ENCODE peak calls at places on chromosomes 13 and 19, in nine cellular contexts. S is naive thymus-derived CD8-positive, alpha-beta T cell; T is cardiac muscle cell; Y is iris pigment epithelial cell; L is cerebellar cortex; D is lower leg skin; J is aorta; F is stimulated activated CD8-positive, alpha-beta memory T cell treated with anti-CD3 and anti-CD28 coated beads, Interleukin-7, amount 100 ng/mL, for 1 hour; A is right cardiac atrium. K is an unnamed sample.
A peak's percentile ranks its signal among the peaks of the same experiment; 100 is the strongest.

GRCh38 chr19:44857837-44858236 is 11.7 kb downstream of the NECTIN2 start:
- DNase-seq in T (no peak), J (no peak), Y (no peak), S (no peak), A (no peak), D (no peak), L (no peak), F (no peak), K (no peak)

GRCh38 chr13:29847501-29847983 is 2.9 kb downstream of the UBL3 start:
- DNase-seq in L (peak; percentile 75), T (peak; percentile 35), F (no peak), J (no peak), D (no peak), Y (peak; percentile 48), S (peak; percentile 30), A (no peak), K (no peak)

GRCh38 chr13:51437550-51438127 is 15.2 kb downstream of the INTS6 start:
- DNase-seq in J (no peak), D (no peak), A (no peak), F (no peak), L (no peak), Y (no peak), S (no peak), T (no peak), K (no peak)

GRCh38 chr13:41614671-41615519 is 157.5 kb downstream of the RGCC start:
- DNase-seq in Y (no peak), F (no peak), A (no peak), D (no peak), J (no peak), S (no peak), T (no peak), L (no peak), K (no peak)

GRCh38 chr13:109448629-109449028 is 337.8 kb downstream of the IRS2 start:
- DNase-seq in D (no peak), A (no peak), J (no peak), T (no peak), L (no peak), F (no peak), Y (no peak), S (no peak), K (no peak)

GRCh38 chr13:51324714-51325440 is 14.6 kb upstream of the SERPINE3 start:
- DNase-seq in T (no peak), D (no peak), Y (no peak), A (no peak), F (no peak), S (no peak), J (no peak), L (no peak), K (no peak)

GRCh38 chr13:113883314-113883811 is 19.5 kb upstream of the GAS6 start:
- DNase-seq in T (no peak), S (no peak), F (no peak), D (no peak), Y (no peak), L (no peak), A (no peak), J (no peak), K (no peak)

GRCh38 chr13:112057434-112057735 is 9.6 kb upstream of the SOX1 start:
- DNase-seq in A (no peak), Y (no peak), T (no peak), L (no peak), F (no peak), J (no peak), S (no peak), D (no peak), K (no peak)

GRCh38 chr19:55590621-55591020 is 8.7 kb downstream of the FIZ1 start:
- DNase-seq in L (peak; percentile 48), A (no peak), T (no peak), S (no peak), D (no peak), F (no peak), Y (no peak), J (no peak), K (no peak)

GRCh38 chr19:6767081-6767356 is 216 bp downstream of the SH2D3A start:
- DNase-seq in D (no peak), S (no peak), T (no peak), F (peak; percentile 27), L (no peak), A (no peak), J (no peak), Y (no peak), K (no peak)

GRCh38 chr19:6062274-6062673 is 48.0 kb downstream of the RFX2 start:
- DNase-seq in Y (peak; percentile 57), T (no peak), L (no peak), A (peak; percentile 61), F (no peak), S (peak; percentile 31), J (peak; percentile 86), D (peak; percentile 89), K (no peak)

GRCh38 chr13:41286370-41286769 is 23.0 kb upstream of the MTRF1 start:
- DNase-seq in L (no peak), S (peak; percentile 52), D (no peak), A (no peak), Y (no peak), F (no peak), T (no peak), J (no peak), K (no peak)

GRCh38 chr13:98626298-98626940 is 49.5 kb upstream of the STK24 start:
- DNase-seq in J (no peak), L (no peak), Y (no peak), D (no peak), S (no peak), F (no peak), A (no peak), T (no peak), K (no peak)

GRCh38 chr19:18745012-18745735 is 45.9 kb downstream of the COMP start:
- DNase-seq in J (no peak), L (peak; percentile 97), D (no peak), Y (no peak), S (no peak), A (no peak), T (no peak), F (no peak), K (no peak)